ENCODE peak calls at places on chromosomes 4 and X, in seven cellular contexts. Z is stimulated activated CD4-positive, alpha-beta T cell treated with anti-CD3 and anti-CD28 coated beads, Interleukin-15, amount 100 ng/mL, for 48 hours; E is NCI-H2107; H is sigmoid colon; N is LoVo; F is HT1080; Y is stimulated activated CD8-positive, alpha-beta memory T cell treated with anti-CD3 and anti-CD28 coated beads, Interleukin-4, amount 100 ng/mL, for 24 hours. D is an unnamed sample.

GRCh38 chrX:154824638-154825037 is 9.8 kb downstream of the SMIM9 start:
- DNase-seq in Z (no peak), E (no peak), H (no peak), N (no peak), F (no peak), Y (no peak), D (no peak)

GRCh38 chrX:9955506-9955905 is 11.7 kb upstream of the CLDN34 start:
- DNase-seq in Z (no peak), E (no peak), H (no peak), N (no peak), F (no peak), Y (no peak), D (no peak)

GRCh38 chrX:106862972-106863688 is 40.0 kb downstream of the RIPPLY1 start:
- DNase-seq in Z (peak; percentile 10), E (no peak), H (no peak), N (no peak), F (peak; percentile 15), Y (no peak), D (no peak)

GRCh38 chr4:2237267-2237666 is 4.7 kb downstream of the HAUS3 start:
- DNase-seq in Z (no peak), E (no peak), H (no peak), N (no peak), F (no peak), Y (no peak), D (no peak)

GRCh38 chrX:119410027-119410819 is 11.1 kb downstream of the SLC25A43 start:
- DNase-seq in Z (no peak), E (no peak), H (peak; percentile 84), N (peak; percentile 58), F (peak; percentile 94), Y (no peak), D (no peak)

GRCh38 chr4:141126769-141127168 is 6.5 kb downstream of the RNF150 start:
- DNase-seq in Z (no peak), E (no peak), H (no peak), N (no peak), F (peak; percentile 3), Y (no peak), D (no peak)

GRCh38 chr4:7805533-7806079 is 134.1 kb downstream of the AFAP1 start:
- DNase-seq in Z (no peak), E (no peak), H (no peak), N (peak; percentile 32), F (peak; percentile 47), Y (no peak), D (no peak)

GRCh38 chr4:140130677-140131076 is 23.3 kb downstream of the MAML3 start:
- DNase-seq in Z (no peak), E (no peak), H (no peak), N (peak; percentile 24), F (peak; percentile 88), Y (no peak), D (peak; percentile 7)

GRCh38 chr4:122632396-122633143 is 11.7 kb upstream of the IL21 start:
- DNase-seq in Z (no peak), E (no peak), H (no peak), N (no peak), F (no peak), Y (no peak), D (no peak)

GRCh38 chr4:153161599-153161971 is 42.7 kb upstream of the TRIM2 start:
- DNase-seq in Z (no peak), E (no peak), H (no peak), N (no peak), F (no peak), Y (no peak), D (no peak)

GRCh38 chrX:45669715-45670360 is 469.2 kb upstream of the DIPK2B start:
- DNase-seq in Z (no peak), E (no peak), H (no peak), N (no peak), F (peak; percentile 10), Y (no peak), D (no peak)

GRCh38 chrX:153959649-153960048 is 12.0 kb downstream of the HCFC1 start:
- DNase-seq in Z (no peak), E (no peak), H (peak; percentile 59), N (no peak), F (no peak), Y (no peak), D (no peak)

GRCh38 chrX:28552322-28552721 is 34.9 kb upstream of the IL1RAPL1 start:
- DNase-seq in Z (no peak), E (no peak), H (no peak), N (peak; percentile 21), F (peak; percentile 11), Y (no peak), D (no peak)

GRCh38 chr4:66943117-66943516 is 602.2 kb downstream of the CENPC start:
- DNase-seq in Z (no peak), E (no peak), H (no peak), N (no peak), F (no peak), Y (no peak), D (no peak)

GRCh38 chrX:120244735-120245498 is 5.7 kb upstream of the ZBTB33 start:
- DNase-seq in Z (peak; percentile 40), E (peak; percentile 47), H (peak; percentile 91), N (peak; percentile 74), F (peak; percentile 60), Y (peak; percentile 7), D (peak; percentile 33)

GRCh38 chrX:48834383-48834709 is 1.1 kb downstream of the PCSK1N start:
- DNase-seq in Z (no peak), E (no peak), H (no peak), N (no peak), F (no peak), Y (no peak), D (no peak)

GRCh38 chr4:101279377-101279871 is 67.9 kb downstream of the PPP3CA start:
- DNase-seq in Z (no peak), E (no peak), H (peak; percentile 74), N (no peak), F (peak; percentile 48), Y (no peak), D (no peak)

GRCh38 chr4:11625206-11625605 is 196.5 kb upstream of the HS3ST1 start:
- DNase-seq in Z (no peak), E (no peak), H (no peak), N (no peak), F (no peak), Y (no peak), D (no peak)

GRCh38 chr4:17781072-17781830 is at the start of gene FAM184B:
- DNase-seq in Z (no peak), E (no peak), H (no peak), N (no peak), F (no peak), Y (no peak), D (no peak)

GRCh38 chr4:1943928-1944327 is 64.8 kb downstream of the NELFA start:
- DNase-seq in Z (no peak), E (no peak), H (no peak), N (no peak), F (no peak), Y (no peak), D (no peak)

GRCh38 chr4:131054489-131055019 is 1958.6 kb downstream of the C4orf33 start:
- DNase-seq in Z (no peak), E (no peak), H (no peak), N (no peak), F (no peak), Y (no peak), D (no peak)

GRCh38 chr4:83581411-83582288 is 45.7 kb downstream of the GPAT3 start:
- DNase-seq in Z (no peak), E (no peak), H (no peak), N (peak; percentile 46), F (no peak), Y (no peak), D (no peak)

GRCh38 chr4:148542922-148543623 is 100.9 kb upstream of the NR3C2 start:
- DNase-seq in Z (no peak), E (no peak), H (no peak), N (no peak), F (peak; percentile 10), Y (no peak), D (no peak)

GRCh38 chr4:173685324-173685723 is 155.3 kb upstream of the HAND2 start:
- DNase-seq in Z (no peak), E (no peak), H (no peak), N (no peak), F (no peak), Y (no peak), D (no peak)

GRCh38 chr4:99634742-99635360 is 22.8 kb downstream of the C4orf54 start:
- DNase-seq in Z (no peak), E (no peak), H (no peak), N (no peak), F (no peak), Y (no peak), D (no peak)

GRCh38 chr4:144574004-144574403 is 72.0 kb upstream of the HHIP start:
- DNase-seq in Z (no peak), E (no peak), H (no peak), N (no peak), F (no peak), Y (no peak), D (no peak)

GRCh38 chr4:88439161-88439760 is 17.7 kb upstream of the HERC5 start:
- DNase-seq in Z (no peak), E (no peak), H (no peak), N (no peak), F (no peak), Y (no peak), D (no peak)

GRCh38 chrX:106874075-106874474 is 29.1 kb downstream of the RIPPLY1 start:
- DNase-seq in Z (no peak), E (no peak), H (no peak), N (peak; percentile 34), F (no peak), Y (no peak), D (no peak)

GRCh38 chr4:6546681-6547447 is 28.1 kb upstream of the MAN2B2 start:
- DNase-seq in Z (peak; percentile 14), E (peak; percentile 8), H (no peak), N (peak; percentile 70), F (peak; percentile 30), Y (peak; percentile 10), D (peak; percentile 33)

GRCh38 chr4:99876946-99877345 is 17.3 kb downstream of the LAMTOR3 start:
- DNase-seq in Z (no peak), E (no peak), H (no peak), N (no peak), F (no peak), Y (no peak), D (no peak)

GRCh38 chr4:59412739-59413138 is 1787.4 kb upstream of the ADGRL3 start:
- DNase-seq in Z (no peak), E (no peak), H (no peak), N (no peak), F (peak; percentile 23), Y (no peak), D (no peak)

GRCh38 chrX:1393871-1394615 is 2.1 kb upstream of the SLC25A6 start:
- DNase-seq in Z (no peak), E (no peak), H (peak; percentile 58), N (no peak), F (no peak), Y (no peak), D (no peak)

GRCh38 chr4:163697121-163697520 is 202.6 kb downstream of the TMA16 start:
- DNase-seq in Z (no peak), E (no peak), H (no peak), N (no peak), F (peak; percentile 54), Y (no peak), D (no peak)

GRCh38 chr4:9927317-9928007 is 93.8 kb downstream of the SLC2A9 start:
- DNase-seq in Z (no peak), E (no peak), H (no peak), N (no peak), F (no peak), Y (no peak), D (no peak)

GRCh38 chr4:119671205-119671604 is 42.6 kb upstream of the PDE5A start:
- DNase-seq in Z (no peak), E (no peak), H (no peak), N (no peak), F (no peak), Y (no peak), D (no peak)

GRCh38 chrX:14496674-14497073 is 32.7 kb upstream of the GLRA2 start:
- DNase-seq in Z (no peak), E (no peak), H (no peak), N (no peak), F (no peak), Y (no peak), D (no peak)

GRCh38 chr4:136751530-136751929 is 780.8 kb downstream of the PCDH18 start:
- DNase-seq in Z (no peak), E (no peak), H (no peak), N (no peak), F (no peak), Y (no peak), D (no peak)

GRCh38 chr4:80077639-80078038 is 4.6 kb upstream of the ANTXR2 start:
- DNase-seq in Z (no peak), E (no peak), H (no peak), N (no peak), F (peak; percentile 73), Y (no peak), D (no peak)

D was measured in NK-92 treated with Interleukin-12 subunit alpha and Interleukin-12 subunit beta, amount 100 ng/mL, for 24 hours.